ENCODE peak calls at places on chromosomes 11 and 22, in seven cellular contexts. W is activated CD4-positive, alpha-beta T cell treated with anti-CD3 and anti-CD28 coated beads, Interleukin-2, amount 10 ng/mL, durations not matched to agents 7 days and 5 days; M is Caco-2; X is GM12891; F is type B pancreatic cell; T is germinal center; I is natural killer cell. O is an unnamed sample.

GRCh38 chr11:2768471-2769408 is 68.9 kb upstream of the KCNQ1OT1 start:
- DNase-seq in W (peak; percentile 4), M (no peak), X (no peak), F (peak; percentile 61), T (no peak), I (peak; percentile 11), O (no peak)

GRCh38 chr11:2399488-2400068 is 972 bp upstream of the TSSC4 start:
- DNase-seq in W (no peak), M (peak; percentile 40), X (no peak), F (no peak), T (no peak), I (no peak), O (no peak)

GRCh38 chr11:64060861-64061444 is 25.2 kb downstream of the FLRT1 start:
- DNase-seq in W (peak; percentile 62), M (no peak), X (peak; percentile 94), F (no peak), T (peak; percentile 91), I (peak; percentile 55), O (peak; percentile 90)

GRCh38 chr22:35664955-35665577 is 16.8 kb downstream of the APOL6 start:
- DNase-seq in W (no peak), M (no peak), X (no peak), F (no peak), T (no peak), I (no peak), O (no peak)

GRCh38 chr22:45916515-45916914 is 60.4 kb downstream of the WNT7B start:
- DNase-seq in W (no peak), M (no peak), X (no peak), F (no peak), T (no peak), I (no peak), O (no peak)

GRCh38 chr22:45788530-45788929 is 116.9 kb downstream of the ATXN10 start:
- DNase-seq in W (no peak), M (no peak), X (no peak), F (no peak), T (no peak), I (no peak), O (no peak)

GRCh38 chr22:43050995-43051394 is 36.0 kb upstream of the PACSIN2 start:
- DNase-seq in W (no peak), M (peak; percentile 21), X (no peak), F (no peak), T (no peak), I (no peak), O (no peak)

GRCh38 chr11:19275496-19275895 is 34.8 kb upstream of the E2F8 start:
- DNase-seq in W (no peak), M (no peak), X (no peak), F (no peak), T (no peak), I (no peak), O (no peak)

GRCh38 chr22:27345681-27346080 is 455.9 kb downstream of the MN1 start:
- DNase-seq in W (no peak), M (no peak), X (no peak), F (peak; percentile 29), T (no peak), I (no peak), O (no peak)

GRCh38 chr22:35325209-35325608 is 25.5 kb downstream of the TOM1 start:
- DNase-seq in W (no peak), M (no peak), X (no peak), F (no peak), T (no peak), I (no peak), O (no peak)

GRCh38 chr11:61415381-61415780 is 14.4 kb downstream of the CPSF7 start:
- DNase-seq in W (no peak), M (no peak), X (no peak), F (no peak), T (no peak), I (no peak), O (no peak)

GRCh38 chr22:20523118-20523983 is 15.9 kb downstream of the MED15 start:
- DNase-seq in W (peak; percentile 37), M (no peak), X (no peak), F (no peak), T (no peak), I (no peak), O (no peak)

GRCh38 chr11:84234011-84234410 is 947.8 kb upstream of the CCDC90B start:
- DNase-seq in W (no peak), M (no peak), X (no peak), F (no peak), T (no peak), I (no peak), O (no peak)

GRCh38 chr11:121557348-121557747 is 104.6 kb upstream of the SORL1-AS1 start:
- DNase-seq in W (no peak), M (no peak), X (no peak), F (no peak), T (no peak), I (no peak), O (no peak)

GRCh38 chr22:22993184-22993583 is 77.1 kb upstream of the GNAZ start:
- DNase-seq in W (no peak), M (no peak), X (no peak), F (no peak), T (no peak), I (no peak), O (no peak)

GRCh38 chr11:86919557-86920210 is 35.5 kb downstream of the FZD4 start:
- DNase-seq in W (peak; percentile 35), M (peak; percentile 77), X (peak; percentile 15), F (no peak), T (peak; percentile 10), I (no peak), O (no peak)

GRCh38 chr11:110463153-110463552 is 33.4 kb downstream of the FDX1 start:
- DNase-seq in W (peak; percentile 16), M (peak; percentile 79), X (no peak), F (no peak), T (no peak), I (no peak), O (no peak)

GRCh38 chr22:47064416-47064815 is 302.0 kb downstream of the TBC1D22A start:
- DNase-seq in W (no peak), M (no peak), X (no peak), F (no peak), T (no peak), I (no peak), O (no peak)

GRCh38 chr11:22163394-22163797 is 29.5 kb upstream of the ANO5 start:
- DNase-seq in W (no peak), M (no peak), X (no peak), F (no peak), T (no peak), I (no peak), O (no peak)

GRCh38 chr11:35040221-35040942 is 98.6 kb upstream of the CD44 start:
- DNase-seq in W (peak; percentile 77), M (no peak), X (no peak), F (no peak), T (peak; percentile 40), I (no peak), O (no peak)

GRCh38 chr11:35071722-35072121 is 67.2 kb upstream of the CD44 start:
- DNase-seq in W (no peak), M (no peak), X (no peak), F (no peak), T (no peak), I (no peak), O (no peak)

GRCh38 chr11:47514825-47515647 is 37.9 kb downstream of the CELF1 start:
- DNase-seq in W (no peak), M (no peak), X (no peak), F (no peak), T (peak; percentile 23), I (no peak), O (no peak)

GRCh38 chr11:90947930-90948329 is 725.1 kb upstream of the CHORDC1 start:
- DNase-seq in W (no peak), M (no peak), X (no peak), F (no peak), T (no peak), I (no peak), O (no peak)

GRCh38 chr11:11722246-11722645 is 100.4 kb upstream of the GALNT18 start:
- DNase-seq in W (no peak), M (no peak), X (no peak), F (no peak), T (no peak), I (no peak), O (no peak)

GRCh38 chr11:71153005-71153395 is 99.4 kb downstream of the SHANK2 start:
- DNase-seq in W (no peak), M (no peak), X (no peak), F (no peak), T (no peak), I (no peak), O (no peak)

GRCh38 chr11:118295834-118296454 is 8.6 kb upstream of the CD3E start:
- DNase-seq in W (peak; percentile 52), M (peak; percentile 69), X (no peak), F (no peak), T (no peak), I (no peak), O (no peak)

GRCh38 chr11:118339281-118340045 is 3.0 kb downstream of the CD3D start:
- DNase-seq in W (no peak), M (no peak), X (no peak), F (no peak), T (no peak), I (no peak), O (no peak)

GRCh38 chr11:70111269-70112016 is 33.3 kb downstream of the ANO1 start:
- DNase-seq in W (no peak), M (no peak), X (no peak), F (no peak), T (no peak), I (no peak), O (no peak)

GRCh38 chr11:10778217-10778970 is 27.3 kb downstream of the CTR9 start:
- DNase-seq in W (no peak), M (no peak), X (no peak), F (no peak), T (no peak), I (no peak), O (no peak)

GRCh38 chr22:27879923-27880322 is 39.1 kb downstream of the PITPNB start:
- DNase-seq in W (peak; percentile 17), M (peak; percentile 59), X (no peak), F (no peak), T (peak; percentile 34), I (no peak), O (no peak)

GRCh38 chr22:36510966-36511881 is 4.4 kb upstream of the FOXRED2 start:
- DNase-seq in W (peak; percentile 50), M (peak; percentile 68), X (no peak), F (no peak), T (peak; percentile 49), I (no peak), O (no peak)

GRCh38 chr11:132909016-132909606 is 623.2 kb downstream of the OPCML start:
- DNase-seq in W (no peak), M (no peak), X (no peak), F (no peak), T (no peak), I (no peak), O (no peak)